ENCODE peak calls at places on chromosomes 1 and 21, in five cellular contexts. W, A, T, S and N are unnamed samples.
A peak's percentile ranks its signal among the peaks of the same experiment; 100 is the strongest.

GRCh38 chr21:46532080-46532479 is 72.8 kb downstream of the S100B start:
- DNase-seq in S (no peak), W (peak; percentile 53), A (no peak), T (no peak), N (no peak)

GRCh38 chr1:28087614-28088167 is 719 bp downstream of the EYA3 start:
- DNase-seq in W (peak; percentile 75), S (no peak), T (no peak), A (no peak), N (no peak)

GRCh38 chr21:39630827-39631226 is 18.1 kb downstream of the B3GALT5 start:
- DNase-seq in T (no peak), A (no peak), S (no peak), W (no peak), N (no peak)

GRCh38 chr1:33078030-33078591 is 2.8 kb upstream of the AZIN2 start:
- DNase-seq in T (no peak), S (no peak), W (peak; percentile 56), A (no peak), N (no peak)

GRCh38 chr1:49906365-49906764 is 117.4 kb downstream of the AGBL4 start:
- DNase-seq in A (no peak), S (no peak), W (no peak), T (no peak), N (no peak)

GRCh38 chr21:35575280-35575915 is 484.9 kb downstream of the SETD4 start:
- DNase-seq in T (no peak), W (no peak), A (no peak), S (no peak), N (no peak)

GRCh38 chr1:243475966-243476365 is 220.1 kb downstream of the SDCCAG8 start:
- DNase-seq in T (no peak), A (no peak), W (no peak), S (peak; percentile 75), N (no peak)

GRCh38 chr1:217260676-217261075 is 370.2 kb downstream of the GPATCH2 start:
- DNase-seq in W (no peak), S (no peak), T (no peak), A (no peak), N (no peak)

GRCh38 chr1:211736351-211736915 is 61.0 kb upstream of the NEK2 start:
- DNase-seq in A (no peak), W (no peak), S (no peak), T (no peak), N (no peak)

GRCh38 chr1:91944087-91944486 is 5.1 kb upstream of the BRDT start:
- DNase-seq in T (no peak), S (peak; percentile 15), W (peak; percentile 66), A (no peak), N (no peak)

GRCh38 chr1:159113783-159114182 is 37.2 kb upstream of the AIM2 start:
- DNase-seq in W (no peak), A (no peak), S (no peak), T (no peak), N (no peak)

GRCh38 chr1:43980255-43981134 is 1.5 kb downstream of the B4GALT2 start:
- DNase-seq in A (no peak), S (no peak), W (peak; percentile 95), T (no peak), N (no peak)

GRCh38 chr1:20343149-20343936 is 52.7 kb downstream of the VWA5B1 start:
- DNase-seq in S (peak; percentile 89), A (no peak), T (no peak), W (peak; percentile 73), N (peak; percentile 63)

GRCh38 chr1:39142394-39143060 is 62.0 kb upstream of the MACF1 start:
- DNase-seq in A (no peak), W (peak; percentile 26), S (peak; percentile 41), T (peak; percentile 82), N (no peak)

GRCh38 chr1:9121891-9122409 is 7.0 kb downstream of the GPR157 start:
- DNase-seq in T (no peak), W (no peak), S (no peak), A (no peak), N (no peak)

GRCh38 chr1:184865831-184866230 is 108.5 kb downstream of the NIBAN1 start:
- DNase-seq in W (no peak), A (no peak), T (no peak), S (no peak), N (no peak)

GRCh38 chr1:58324551-58324950 is 222.0 kb downstream of the OMA1 start:
- DNase-seq in A (no peak), S (no peak), T (no peak), W (no peak), N (no peak)

GRCh38 chr1:55916480-55916879 is 662.9 kb downstream of the PLPP3 start:
- DNase-seq in W (no peak), T (no peak), S (no peak), A (no peak), N (no peak)

GRCh38 chr1:10265027-10265426 is 54.7 kb downstream of the KIF1B start:
- DNase-seq in T (no peak), S (no peak), W (no peak), A (no peak), N (no peak)

GRCh38 chr21:43731476-43731875 is 12.5 kb downstream of the PDXK start:
- DNase-seq in A (no peak), S (no peak), W (peak; percentile 21), T (no peak), N (no peak)

GRCh38 chr1:108884968-108885367 is 8.2 kb downstream of the GPSM2 start:
- DNase-seq in W (no peak), S (no peak), A (no peak), T (no peak), N (no peak)

GRCh38 chr1:218659911-218660677 is 315.0 kb downstream of the TGFB2 start:
- DNase-seq in T (no peak), A (no peak), W (no peak), S (no peak), N (no peak)

GRCh38 chr1:228011721-228012311 is 5.0 kb downstream of the WNT3A start:
- DNase-seq in T (no peak), W (peak; percentile 89), S (no peak), A (no peak), N (no peak)

GRCh38 chr1:23801338-23801748 is 789 bp upstream of the GALE start:
- DNase-seq in T (peak; percentile 35), S (peak; percentile 35), A (peak; percentile 69), W (peak; percentile 84), N (no peak)

GRCh38 chr1:226950316-226950715 is 10.2 kb downstream of the COQ8A start:
- DNase-seq in S (no peak), W (no peak), A (no peak), T (no peak), N (no peak)

GRCh38 chr1:15678578-15678977 is 5.5 kb upstream of the PLEKHM2 start:
- DNase-seq in A (no peak), W (no peak), T (no peak), S (no peak), N (no peak)

GRCh38 chr1:156464825-156465452 is 35.6 kb downstream of the MEF2D start:
- DNase-seq in T (no peak), A (no peak), W (peak; percentile 90), S (no peak), N (no peak)

GRCh38 chr1:226827458-226827857 is 43.0 kb upstream of the PSEN2 start:
- DNase-seq in W (peak; percentile 68), S (peak; percentile 43), A (peak; percentile 63), T (no peak), N (peak; percentile 73)

GRCh38 chr1:55987491-55988255 is 591.7 kb downstream of the PLPP3 start:
- DNase-seq in A (no peak), S (no peak), W (no peak), T (no peak), N (no peak)

GRCh38 chr1:236815941-236816340 is 20.8 kb downstream of the MTR start:
- DNase-seq in T (no peak), A (no peak), W (no peak), S (no peak), N (no peak)

GRCh38 chr1:203328714-203329122 is 22.2 kb downstream of the FMOD start:
- DNase-seq in W (no peak), A (peak; percentile 81), T (peak; percentile 79), S (peak; percentile 21), N (no peak)
- TF ChIP-seq CTCF in W (no peak), A (no peak), T (no peak), S (no peak), N (no peak)

GRCh38 chr1:111505641-111506119 is 2.2 kb upstream of the ADORA3 start:
- DNase-seq in A (peak; percentile 56), T (no peak), S (no peak), W (no peak), N (no peak)

GRCh38 chr1:111510003-111510380 is 6.6 kb upstream of the ADORA3 start:
- DNase-seq in T (no peak), W (no peak), S (no peak), A (no peak), N (no peak)

GRCh38 chr1:111506561-111506960 is 3.1 kb upstream of the ADORA3 start:
- DNase-seq in T (no peak), S (no peak), A (no peak), W (no peak), N (no peak)

GRCh38 chr1:111504097-111504496 is 664 bp upstream of the ADORA3 start:
- DNase-seq in S (no peak), A (no peak), W (no peak), T (no peak), N (no peak)

DNA sequence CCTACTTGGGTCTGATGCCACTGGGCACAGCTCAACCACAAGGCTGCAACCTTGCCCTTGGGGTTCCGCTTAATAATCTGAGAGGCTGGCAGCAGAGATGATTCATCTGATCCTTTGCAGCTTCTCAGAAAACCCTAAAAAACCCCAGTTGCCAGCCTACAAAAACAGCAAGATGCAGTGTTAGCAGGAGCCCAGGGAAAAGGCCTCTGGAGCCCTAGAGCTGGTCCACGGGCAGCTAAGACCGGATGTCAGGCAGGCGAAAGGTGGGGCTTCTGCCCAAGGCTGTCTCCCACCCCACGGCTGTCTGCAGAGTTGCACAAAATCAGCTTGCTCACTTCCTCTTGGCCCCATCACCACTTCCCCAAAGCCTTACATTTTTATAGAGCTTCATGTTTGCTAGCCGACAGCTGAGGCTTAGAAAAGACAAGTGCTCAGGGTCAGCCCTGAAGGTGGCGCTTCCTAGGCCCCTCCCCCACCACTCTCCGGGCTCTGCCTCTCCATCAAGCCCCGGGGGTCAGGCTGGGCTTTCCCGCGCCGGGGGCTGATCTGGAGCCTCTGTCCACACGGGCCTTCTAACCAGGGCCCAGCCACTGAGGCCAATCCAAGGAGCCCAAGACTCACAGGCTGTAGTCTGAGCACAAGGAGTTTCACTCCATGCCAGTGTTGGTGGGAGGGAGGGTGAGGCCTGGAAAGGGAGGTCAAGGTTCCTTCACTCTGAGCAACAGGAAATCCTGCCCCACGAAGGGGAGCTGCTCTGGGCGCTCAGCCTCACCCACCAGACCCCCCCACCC is 4.2 kb upstream of the ADORA3 start:
- DNase-seq in W (peak; percentile 82), T (no peak), S (peak; percentile 79), A (peak; percentile 89), N (peak; percentile 71)
- TF ChIP-seq CTCF in W (no peak), T (no peak), S (no peak), A (no peak), N (peak; percentile 7)

GRCh38 chr1:80673935-80674597 is 1126.7 kb upstream of the ADGRL2 start:
- DNase-seq in A (no peak), S (no peak), W (no peak), T (no peak), N (no peak)
- TF ChIP-seq CTCF in A (no peak), S (no peak), W (no peak), T (no peak), N (no peak)

DNA sequence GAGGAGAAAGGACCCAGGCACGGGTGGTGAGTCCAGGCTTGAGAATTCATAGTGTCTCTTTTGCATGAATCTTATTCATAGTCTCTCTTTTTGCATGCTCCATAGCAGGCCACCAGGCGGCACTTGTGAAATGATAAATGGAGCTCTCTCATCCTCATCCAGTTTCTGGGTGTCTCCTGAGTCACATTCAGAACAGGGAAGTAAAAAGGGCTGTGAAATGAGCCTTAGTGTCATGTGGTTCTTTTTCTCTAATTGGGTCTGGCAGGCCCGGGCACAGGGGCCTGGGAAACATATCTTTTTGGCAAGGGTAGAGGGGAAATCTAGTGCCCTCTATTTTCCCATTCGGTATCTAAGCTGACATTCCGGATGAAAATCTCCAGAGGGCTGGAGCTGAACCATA is 19.1 kb upstream of the NCF2 start:
- DNase-seq in A (no peak), W (peak; percentile 63), T (no peak), S (no peak), N (peak; percentile 64)
- TF ChIP-seq CTCF in A (no peak), W (peak; percentile 70), T (no peak), S (no peak), N (peak; percentile 23)